ENCODE peak calls at places on chromosomes 12 and 14, in nine cellular contexts. One of them, this sample, is unnamed. For H3K4me1 and H3K9me3, the result is how much of the 10 kb centered on the place peaks cover.

GRCh38 chr14:23485311-23485710 is 15.8 kb downstream of the NGDN start:
- DNase-seq in ascending aorta: no peak
- DNase-seq in stomach: no peak
- DNase-seq in ovary: no peak
- DNase-seq in thoracic aorta: no peak
- DNase-seq in uterus: no peak
- DNase-seq in neural progenitor cell: no peak
- DNase-seq in heart left ventricle: no peak
- DNase-seq in sigmoid colon: no peak
- DNase-seq in this sample: no peak

GRCh38 chr14:80211143-80212024 is at the start of gene DIO2:
- DNase-seq in sigmoid colon: no peak
- DNase-seq in thoracic aorta: no peak
- DNase-seq in ascending aorta: no peak
- DNase-seq in stomach: no peak
- DNase-seq in ovary: no peak
- DNase-seq in neural progenitor cell: peak
- DNase-seq in uterus: no peak
- DNase-seq in heart left ventricle: peak
- DNase-seq in this sample: peak

GRCh38 chr12:77941396-77941795 is 110.7 kb downstream of the NAV3 start:
- DNase-seq in ovary: no peak
- DNase-seq in ascending aorta: no peak
- DNase-seq in thoracic aorta: no peak
- DNase-seq in heart left ventricle: no peak
- DNase-seq in stomach: no peak
- DNase-seq in neural progenitor cell: no peak
- DNase-seq in sigmoid colon: no peak
- DNase-seq in uterus: no peak
- DNase-seq in this sample: no peak

GRCh38 chr12:102673606-102674005 is 193.2 kb upstream of the IGF1 start:
- DNase-seq in heart left ventricle: no peak
- DNase-seq in stomach: no peak
- DNase-seq in ascending aorta: no peak
- DNase-seq in thoracic aorta: no peak
- DNase-seq in ovary: no peak
- DNase-seq in sigmoid colon: no peak
- DNase-seq in uterus: no peak
- DNase-seq in neural progenitor cell: no peak
- DNase-seq in this sample: no peak

GRCh38 chr12:88206636-88207035 is 64.5 kb downstream of the TMTC3 start:
- DNase-seq in ovary: no peak
- DNase-seq in neural progenitor cell: no peak
- DNase-seq in stomach: no peak
- DNase-seq in ascending aorta: no peak
- DNase-seq in uterus: peak
- DNase-seq in heart left ventricle: no peak
- DNase-seq in thoracic aorta: no peak
- DNase-seq in sigmoid colon: no peak
- DNase-seq in this sample: no peak

GRCh38 chr14:20671597-20672283 is 12.6 kb upstream of the RNASE4 start:
- DNase-seq in uterus: no peak
- DNase-seq in thoracic aorta: no peak
- DNase-seq in ovary: no peak
- DNase-seq in sigmoid colon: no peak
- DNase-seq in stomach: no peak
- DNase-seq in ascending aorta: no peak
- DNase-seq in neural progenitor cell: no peak
- DNase-seq in heart left ventricle: no peak
- DNase-seq in this sample: no peak

GRCh38 chr14:67413806-67414769 is 2.1 kb upstream of the PLEK2 start:
- DNase-seq in neural progenitor cell: no peak
- DNase-seq in thoracic aorta: no peak
- DNase-seq in ovary: no peak
- DNase-seq in stomach: no peak
- DNase-seq in heart left ventricle: no peak
- DNase-seq in ascending aorta: no peak
- DNase-seq in sigmoid colon: peak
- DNase-seq in uterus: no peak
- DNase-seq in this sample: no peak

GRCh38 chr12:15728118-15728598 is 61.0 kb downstream of the EPS8 start:
- DNase-seq in neural progenitor cell: no peak
- DNase-seq in ascending aorta: no peak
- DNase-seq in heart left ventricle: no peak
- DNase-seq in thoracic aorta: no peak
- DNase-seq in stomach: no peak
- DNase-seq in sigmoid colon: no peak
- DNase-seq in ovary: no peak
- DNase-seq in uterus: no peak
- DNase-seq in this sample: no peak

GRCh38 chr14:83096092-83096491 is 1562.4 kb upstream of the SEL1L start:
- DNase-seq in thoracic aorta: no peak
- DNase-seq in sigmoid colon: no peak
- DNase-seq in stomach: no peak
- DNase-seq in neural progenitor cell: no peak
- DNase-seq in ascending aorta: no peak
- DNase-seq in ovary: no peak
- DNase-seq in uterus: no peak
- DNase-seq in heart left ventricle: no peak
- DNase-seq in this sample: no peak

GRCh38 chr14:83255015-83255726 is 1721.5 kb upstream of the SEL1L start:
- DNase-seq in ovary: no peak
- DNase-seq in neural progenitor cell: no peak
- DNase-seq in ascending aorta: no peak
- DNase-seq in stomach: no peak
- DNase-seq in uterus: no peak
- DNase-seq in thoracic aorta: no peak
- DNase-seq in heart left ventricle: no peak
- DNase-seq in sigmoid colon: no peak
- DNase-seq in this sample: no peak

GRCh38 chr14:105180598-105181528 is at the start of gene NUDT14:
- DNase-seq in ovary: peak
- DNase-seq in heart left ventricle: no peak
- DNase-seq in thoracic aorta: no peak
- DNase-seq in sigmoid colon: no peak
- DNase-seq in stomach: peak
- DNase-seq in ascending aorta: no peak
- DNase-seq in uterus: no peak
- DNase-seq in neural progenitor cell: peak
- DNase-seq in this sample: peak
- TF ChIP-seq CTCF in ovary: no peak
- TF ChIP-seq CTCF in heart left ventricle: no peak
- TF ChIP-seq CTCF in thoracic aorta: no peak
- TF ChIP-seq CTCF in sigmoid colon: no peak
- TF ChIP-seq CTCF in stomach: peak
- TF ChIP-seq CTCF in ascending aorta: no peak
- TF ChIP-seq CTCF in uterus: no peak
- TF ChIP-seq CTCF in neural progenitor cell: no peak
- TF ChIP-seq CTCF in this sample: no peak

GRCh38 chr12:83821967-83822366 is 1090.6 kb downstream of the SLC6A15 start:
- DNase-seq in heart left ventricle: no peak
- DNase-seq in ovary: no peak
- DNase-seq in stomach: no peak
- DNase-seq in sigmoid colon: no peak
- DNase-seq in ascending aorta: no peak
- DNase-seq in thoracic aorta: no peak
- DNase-seq in uterus: no peak
- DNase-seq in neural progenitor cell: no peak
- DNase-seq in this sample: no peak

GRCh38 chr12:83823386-83824045 is 1089.1 kb downstream of the SLC6A15 start:
- DNase-seq in uterus: no peak
- DNase-seq in stomach: peak
- DNase-seq in ovary: no peak
- DNase-seq in ascending aorta: no peak
- DNase-seq in sigmoid colon: no peak
- DNase-seq in heart left ventricle: peak
- DNase-seq in thoracic aorta: no peak
- DNase-seq in neural progenitor cell: peak
- DNase-seq in this sample: no peak

GRCh38 chr12:83817730-83818129 is 1094.9 kb downstream of the SLC6A15 start:
- DNase-seq in sigmoid colon: no peak
- DNase-seq in ovary: no peak
- DNase-seq in neural progenitor cell: no peak
- DNase-seq in heart left ventricle: no peak
- DNase-seq in uterus: no peak
- DNase-seq in ascending aorta: no peak
- DNase-seq in thoracic aorta: no peak
- DNase-seq in stomach: no peak
- DNase-seq in this sample: no peak

DNA sequence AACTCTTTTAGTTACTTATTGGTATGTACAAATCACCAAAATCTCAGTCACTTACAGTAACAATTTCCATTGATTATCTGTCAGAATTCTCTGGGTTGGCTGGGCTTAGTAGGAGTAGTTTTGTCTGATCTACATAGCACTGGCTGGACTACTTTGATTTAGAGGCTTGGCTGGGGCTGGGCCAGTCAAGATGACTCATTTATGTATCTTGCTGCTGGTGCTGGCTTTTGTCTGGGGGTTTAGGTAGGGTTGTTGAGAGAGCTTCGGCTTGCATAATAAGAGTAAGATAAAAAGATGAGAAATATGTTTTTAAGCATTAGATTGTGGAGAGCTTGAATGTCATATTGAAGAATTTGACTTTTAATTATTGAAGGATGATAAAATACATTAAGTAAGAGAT is 1093.7 kb downstream of the SLC6A15 start:
- DNase-seq in ascending aorta: no peak
- DNase-seq in ovary: no peak
- DNase-seq in thoracic aorta: no peak
- DNase-seq in heart left ventricle: peak
- DNase-seq in stomach: no peak
- DNase-seq in uterus: peak
- DNase-seq in neural progenitor cell: no peak
- DNase-seq in sigmoid colon: peak
- DNase-seq in this sample: no peak
- H3K4me1 ChIP-seq in ascending aorta: under half
- H3K4me1 ChIP-seq in ovary: under half
- H3K4me1 ChIP-seq in thoracic aorta: under half
- H3K4me1 ChIP-seq in heart left ventricle: under half
- H3K4me1 ChIP-seq in stomach: under half
- H3K4me1 ChIP-seq in uterus: under half
- H3K4me1 ChIP-seq in neural progenitor cell: under half
- H3K4me1 ChIP-seq in sigmoid colon: under half
- H3K4me1 ChIP-seq in this sample: under half

GRCh38 chr14:62431496-62431895 is 613.8 kb downstream of the KCNH5 start:
- DNase-seq in ascending aorta: no peak
- DNase-seq in ovary: no peak
- DNase-seq in uterus: no peak
- DNase-seq in sigmoid colon: no peak
- DNase-seq in neural progenitor cell: no peak
- DNase-seq in heart left ventricle: no peak
- DNase-seq in thoracic aorta: no peak
- DNase-seq in stomach: no peak
- DNase-seq in this sample: no peak
- H3K9me3 ChIP-seq in ascending aorta: under half
- H3K9me3 ChIP-seq in ovary: under half
- H3K9me3 ChIP-seq in uterus: under half
- H3K9me3 ChIP-seq in sigmoid colon: under half
- H3K9me3 ChIP-seq in neural progenitor cell: under half
- H3K9me3 ChIP-seq in heart left ventricle: under half
- H3K9me3 ChIP-seq in thoracic aorta: under half
- H3K9me3 ChIP-seq in stomach: under half
- H3K9me3 ChIP-seq in this sample: under half

GRCh38 chr14:94462763-94463572 is 10.4 kb upstream of the SERPINA11 start:
- DNase-seq in sigmoid colon: no peak
- DNase-seq in heart left ventricle: no peak
- DNase-seq in stomach: no peak
- DNase-seq in uterus: no peak
- DNase-seq in thoracic aorta: no peak
- DNase-seq in ascending aorta: no peak
- DNase-seq in ovary: no peak
- DNase-seq in neural progenitor cell: no peak
- DNase-seq in this sample: no peak
- TF ChIP-seq CTCF in sigmoid colon: no peak
- TF ChIP-seq CTCF in heart left ventricle: no peak
- TF ChIP-seq CTCF in stomach: no peak
- TF ChIP-seq CTCF in uterus: no peak
- TF ChIP-seq CTCF in thoracic aorta: no peak
- TF ChIP-seq CTCF in ascending aorta: no peak
- TF ChIP-seq CTCF in ovary: no peak
- TF ChIP-seq CTCF in neural progenitor cell: no peak
- TF ChIP-seq CTCF in this sample: no peak

DNA sequence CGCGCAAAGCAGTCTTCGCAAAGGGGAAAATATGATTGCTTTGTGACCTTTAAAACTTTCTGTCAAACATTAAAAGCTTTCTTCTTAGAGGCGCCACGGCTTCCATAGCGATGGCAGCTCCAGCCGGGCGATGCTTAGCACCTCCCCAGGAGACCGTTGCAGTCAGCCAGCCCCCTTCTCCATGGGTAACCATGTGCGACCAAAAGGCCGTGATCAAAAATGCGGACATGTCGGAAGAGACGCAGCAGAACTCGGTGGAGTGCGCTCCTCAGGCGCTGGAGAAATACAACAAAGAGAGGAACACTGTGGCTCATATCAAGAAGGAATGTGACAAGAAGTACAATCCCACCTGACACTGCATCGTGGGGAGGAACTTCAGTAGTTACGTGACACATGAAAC is 12.7 kb upstream of the STON2 start:
- DNase-seq in neural progenitor cell: no peak
- DNase-seq in uterus: no peak
- DNase-seq in ascending aorta: no peak
- DNase-seq in heart left ventricle: no peak
- DNase-seq in sigmoid colon: no peak
- DNase-seq in ovary: no peak
- DNase-seq in thoracic aorta: no peak
- DNase-seq in stomach: no peak
- DNase-seq in this sample: no peak
- H3K4me1 ChIP-seq in neural progenitor cell: under half
- H3K4me1 ChIP-seq in uterus: under half
- H3K4me1 ChIP-seq in ascending aorta: under half
- H3K4me1 ChIP-seq in heart left ventricle: under half
- H3K4me1 ChIP-seq in sigmoid colon: under half
- H3K4me1 ChIP-seq in ovary: under half
- H3K4me1 ChIP-seq in thoracic aorta: under half
- H3K4me1 ChIP-seq in stomach: under half
- H3K4me1 ChIP-seq in this sample: under half